ENCODE peak calls at places on chromosomes 16 and 17, in four cellular contexts. One of them, this sample, is unnamed.

GRCh38 chr17:38740016-38740415 is 8.1 kb downstream of the PCGF2 start:
- DNase-seq in AG04450: no peak
- DNase-seq in anterior cingulate cortex: no peak
- DNase-seq in activated T-cell treated with anti-CD3 and anti-CD28 coated beads, Interleukin-2, amount 50 U/mL, for 4 hours: no peak
- DNase-seq in this sample: no peak

GRCh38 chr16:62363451-62363850 is 327.2 kb upstream of the CDH8 start:
- DNase-seq in AG04450: no peak
- DNase-seq in activated T-cell treated with anti-CD3 and anti-CD28 coated beads, Interleukin-2, amount 50 U/mL, for 4 hours: no peak
- DNase-seq in anterior cingulate cortex: no peak
- DNase-seq in this sample: no peak

GRCh38 chr16:19912445-19913305 is 28.0 kb upstream of the GPRC5B start:
- DNase-seq in activated T-cell treated with anti-CD3 and anti-CD28 coated beads, Interleukin-2, amount 50 U/mL, for 4 hours: no peak
- DNase-seq in anterior cingulate cortex: no peak
- DNase-seq in AG04450: no peak
- DNase-seq in this sample: no peak

GRCh38 chr16:84730406-84731106 is 30.8 kb downstream of the USP10 start:
- DNase-seq in AG04450: peak
- DNase-seq in activated T-cell treated with anti-CD3 and anti-CD28 coated beads, Interleukin-2, amount 50 U/mL, for 4 hours: peak
- DNase-seq in anterior cingulate cortex: no peak
- DNase-seq in this sample: no peak

GRCh38 chr17:13484020-13484419 is 117.7 kb downstream of the HS3ST3A1 start:
- DNase-seq in AG04450: no peak
- DNase-seq in activated T-cell treated with anti-CD3 and anti-CD28 coated beads, Interleukin-2, amount 50 U/mL, for 4 hours: no peak
- DNase-seq in anterior cingulate cortex: no peak
- DNase-seq in this sample: no peak

GRCh38 chr16:23448392-23448791 is 4.6 kb downstream of the COG7 start:
- DNase-seq in anterior cingulate cortex: no peak
- DNase-seq in AG04450: no peak
- DNase-seq in activated T-cell treated with anti-CD3 and anti-CD28 coated beads, Interleukin-2, amount 50 U/mL, for 4 hours: no peak
- DNase-seq in this sample: no peak

GRCh38 chr17:7634384-7634783 is 4.4 kb downstream of the SHBG start:
- DNase-seq in AG04450: no peak
- DNase-seq in anterior cingulate cortex: peak
- DNase-seq in activated T-cell treated with anti-CD3 and anti-CD28 coated beads, Interleukin-2, amount 50 U/mL, for 4 hours: no peak
- DNase-seq in this sample: no peak

GRCh38 chr17:58387834-58388233 is 29.5 kb downstream of the RNF43 start:
- DNase-seq in activated T-cell treated with anti-CD3 and anti-CD28 coated beads, Interleukin-2, amount 50 U/mL, for 4 hours: no peak
- DNase-seq in AG04450: no peak
- DNase-seq in anterior cingulate cortex: no peak
- DNase-seq in this sample: no peak

GRCh38 chr17:80035937-80036714 is at the start of gene CCDC40:
- DNase-seq in activated T-cell treated with anti-CD3 and anti-CD28 coated beads, Interleukin-2, amount 50 U/mL, for 4 hours: peak
- DNase-seq in anterior cingulate cortex: peak
- DNase-seq in AG04450: no peak
- DNase-seq in this sample: peak

GRCh38 chr16:25051446-25052160 is 36.4 kb upstream of the ARHGAP17 start:
- DNase-seq in AG04450: no peak
- DNase-seq in activated T-cell treated with anti-CD3 and anti-CD28 coated beads, Interleukin-2, amount 50 U/mL, for 4 hours: no peak
- DNase-seq in anterior cingulate cortex: no peak
- DNase-seq in this sample: no peak